ENCODE peak calls at places on chromosome 7, in ten cellular contexts. One of them, this sample, is unnamed.

GRCh38 chr7:124072603-124073324 is 39.9 kb upstream of the TMEM229A start:
- DNase-seq in cardiac muscle cell: no peak
- DNase-seq in adrenal gland: no peak
- DNase-seq in uterus: no peak
- DNase-seq in fibroblast of lung: peak
- DNase-seq in mammary epithelial cell: peak
- DNase-seq in tibial nerve: no peak
- DNase-seq in left lung: no peak
- DNase-seq in GM12865: no peak
- DNase-seq in transverse colon: no peak
- DNase-seq in this sample: no peak

GRCh38 chr7:28409716-28410627 is 2.3 kb upstream of the CREB5 start:
- DNase-seq in cardiac muscle cell: peak
- DNase-seq in adrenal gland: peak
- DNase-seq in uterus: peak
- DNase-seq in fibroblast of lung: peak
- DNase-seq in mammary epithelial cell: peak
- DNase-seq in tibial nerve: peak
- DNase-seq in left lung: peak
- DNase-seq in GM12865: no peak
- DNase-seq in transverse colon: peak
- DNase-seq in this sample: peak

GRCh38 chr7:99011706-99012404 is 132.1 kb downstream of the SMURF1 start:
- DNase-seq in cardiac muscle cell: no peak
- DNase-seq in adrenal gland: peak
- DNase-seq in uterus: no peak
- DNase-seq in fibroblast of lung: no peak
- DNase-seq in mammary epithelial cell: no peak
- DNase-seq in tibial nerve: no peak
- DNase-seq in left lung: no peak
- DNase-seq in GM12865: no peak
- DNase-seq in transverse colon: no peak
- DNase-seq in this sample: no peak

GRCh38 chr7:24720283-24720682 is 37.0 kb downstream of the GSDME start:
- DNase-seq in cardiac muscle cell: no peak
- DNase-seq in adrenal gland: peak
- DNase-seq in uterus: no peak
- DNase-seq in fibroblast of lung: no peak
- DNase-seq in mammary epithelial cell: no peak
- DNase-seq in tibial nerve: no peak
- DNase-seq in left lung: no peak
- DNase-seq in GM12865: peak
- DNase-seq in transverse colon: no peak
- DNase-seq in this sample: no peak

GRCh38 chr7:1027285-1028043 is 16.9 kb upstream of the GPR146 start:
- DNase-seq in cardiac muscle cell: peak
- DNase-seq in adrenal gland: peak
- DNase-seq in uterus: no peak
- DNase-seq in fibroblast of lung: peak
- DNase-seq in mammary epithelial cell: no peak
- DNase-seq in tibial nerve: no peak
- DNase-seq in left lung: no peak
- DNase-seq in GM12865: peak
- DNase-seq in transverse colon: no peak
- DNase-seq in this sample: peak

GRCh38 chr7:4713183-4713784 is 31.2 kb downstream of the FOXK1 start:
- DNase-seq in cardiac muscle cell: no peak
- DNase-seq in adrenal gland: no peak
- DNase-seq in uterus: no peak
- DNase-seq in fibroblast of lung: peak
- DNase-seq in mammary epithelial cell: no peak
- DNase-seq in tibial nerve: no peak
- DNase-seq in left lung: peak
- DNase-seq in GM12865: peak
- DNase-seq in transverse colon: peak
- DNase-seq in this sample: no peak

GRCh38 chr7:121473645-121474300 is 77.7 kb upstream of the FAM3C start:
- DNase-seq in cardiac muscle cell: no peak
- DNase-seq in adrenal gland: no peak
- DNase-seq in uterus: no peak
- DNase-seq in fibroblast of lung: peak
- DNase-seq in mammary epithelial cell: no peak
- DNase-seq in tibial nerve: no peak
- DNase-seq in left lung: no peak
- DNase-seq in GM12865: no peak
- DNase-seq in transverse colon: peak
- DNase-seq in this sample: no peak

GRCh38 chr7:41039386-41040315 is 663.2 kb downstream of the INHBA start:
- DNase-seq in cardiac muscle cell: no peak
- DNase-seq in adrenal gland: no peak
- DNase-seq in uterus: no peak
- DNase-seq in fibroblast of lung: peak
- DNase-seq in mammary epithelial cell: no peak
- DNase-seq in tibial nerve: no peak
- DNase-seq in left lung: no peak
- DNase-seq in GM12865: no peak
- DNase-seq in transverse colon: no peak
- DNase-seq in this sample: no peak

GRCh38 chr7:99079104-99079503 is 64.8 kb downstream of the SMURF1 start:
- DNase-seq in cardiac muscle cell: no peak
- DNase-seq in adrenal gland: no peak
- DNase-seq in uterus: no peak
- DNase-seq in fibroblast of lung: no peak
- DNase-seq in mammary epithelial cell: no peak
- DNase-seq in tibial nerve: no peak
- DNase-seq in left lung: peak
- DNase-seq in GM12865: no peak
- DNase-seq in transverse colon: peak
- DNase-seq in this sample: no peak

GRCh38 chr7:17318146-17318545 is 19.7 kb downstream of the AHR start:
- DNase-seq in cardiac muscle cell: no peak
- DNase-seq in adrenal gland: no peak
- DNase-seq in uterus: no peak
- DNase-seq in fibroblast of lung: peak
- DNase-seq in mammary epithelial cell: peak
- DNase-seq in tibial nerve: no peak
- DNase-seq in left lung: no peak
- DNase-seq in GM12865: no peak
- DNase-seq in transverse colon: no peak
- DNase-seq in this sample: no peak

DNA sequence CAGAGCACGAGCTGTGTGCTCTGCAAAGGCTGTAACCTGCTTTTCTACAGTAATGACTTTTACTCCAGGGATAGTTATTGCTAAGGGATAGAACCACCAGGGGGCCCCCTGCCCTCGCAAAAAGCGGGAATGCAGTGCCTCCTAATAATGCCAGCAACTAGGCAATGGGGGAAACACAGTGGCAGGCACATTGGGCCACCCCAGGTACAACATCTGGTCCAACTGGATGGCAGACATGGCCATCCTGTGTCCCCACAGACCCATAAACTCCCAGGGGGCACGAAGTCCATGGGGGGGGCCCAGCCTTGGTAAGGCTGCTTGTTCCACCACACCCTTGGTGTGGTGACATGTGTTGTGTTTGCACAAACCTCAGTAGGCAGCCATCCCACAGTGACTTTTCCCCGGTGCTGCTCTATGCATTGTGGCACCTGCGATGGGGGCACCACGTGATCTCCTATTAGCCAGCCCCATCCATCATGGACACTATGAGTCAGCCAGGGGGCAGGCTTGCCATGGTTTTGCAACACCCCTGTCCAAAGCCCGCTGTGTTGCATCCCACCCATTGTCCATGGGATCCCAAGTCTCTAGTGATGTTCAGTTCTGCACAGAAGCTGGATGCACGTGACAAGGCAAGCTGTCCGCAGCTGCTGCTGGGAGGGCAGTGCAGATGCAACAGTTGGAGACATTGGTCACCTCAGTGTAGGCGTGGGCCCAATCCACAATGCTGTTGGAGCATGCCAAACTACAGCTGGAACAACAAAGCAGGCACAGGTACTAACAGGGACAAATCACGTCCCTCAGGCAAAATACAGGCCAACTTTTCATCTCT is 84.0 kb downstream of the ANLN start:
- DNase-seq in cardiac muscle cell: peak
- DNase-seq in adrenal gland: peak
- DNase-seq in uterus: no peak
- DNase-seq in fibroblast of lung: peak
- DNase-seq in mammary epithelial cell: peak
- DNase-seq in tibial nerve: no peak
- DNase-seq in left lung: no peak
- DNase-seq in GM12865: peak
- DNase-seq in transverse colon: peak
- DNase-seq in this sample: peak
- TF ChIP-seq CTCF in cardiac muscle cell: peak
- TF ChIP-seq CTCF in adrenal gland: peak
- TF ChIP-seq CTCF in uterus: no peak
- TF ChIP-seq CTCF in fibroblast of lung: peak
- TF ChIP-seq CTCF in mammary epithelial cell: peak
- TF ChIP-seq CTCF in tibial nerve: no peak
- TF ChIP-seq CTCF in left lung: no peak
- TF ChIP-seq CTCF in GM12865: peak
- TF ChIP-seq CTCF in transverse colon: peak
- TF ChIP-seq CTCF in this sample: peak

DNA sequence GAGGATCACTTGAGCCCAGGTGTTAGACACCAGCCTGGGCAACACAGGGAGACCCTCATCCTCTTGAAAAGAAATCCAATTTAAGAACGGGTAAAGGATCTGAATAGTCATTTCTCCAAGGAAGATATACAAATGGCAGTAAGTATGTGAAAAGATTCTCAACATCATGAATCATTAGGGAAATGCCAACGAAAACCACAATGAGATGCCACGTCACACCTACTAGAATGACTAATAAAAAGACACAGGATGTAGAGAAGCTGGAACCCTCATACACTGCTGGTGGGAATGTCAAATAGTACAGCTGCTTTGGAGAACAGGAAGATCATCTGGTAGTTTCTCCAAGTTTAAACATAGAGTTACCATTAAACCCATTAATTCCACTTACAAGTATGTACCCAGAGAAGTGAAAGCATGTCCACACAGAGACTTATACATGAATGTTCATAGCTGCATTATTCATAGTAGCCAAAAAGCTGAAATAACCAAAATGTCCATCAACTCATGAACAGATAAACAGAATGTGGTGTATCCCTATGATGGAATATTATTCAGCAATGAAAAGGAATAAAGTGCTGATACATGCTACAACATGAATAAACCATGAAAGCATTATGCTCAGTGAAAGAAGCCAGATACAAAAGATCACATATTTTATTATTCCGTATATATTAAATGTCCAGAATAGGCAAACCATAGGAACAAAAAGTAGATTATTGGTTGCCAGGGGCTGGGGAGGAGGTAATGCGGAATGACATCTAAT is 13.1 kb upstream of the ZMIZ2 start:
- DNase-seq in cardiac muscle cell: no peak
- DNase-seq in adrenal gland: no peak
- DNase-seq in uterus: no peak
- DNase-seq in fibroblast of lung: peak
- DNase-seq in mammary epithelial cell: peak
- DNase-seq in tibial nerve: no peak
- DNase-seq in left lung: no peak
- DNase-seq in GM12865: peak
- DNase-seq in transverse colon: no peak
- DNase-seq in this sample: no peak
- TF ChIP-seq CTCF in cardiac muscle cell: no peak
- TF ChIP-seq CTCF in adrenal gland: no peak
- TF ChIP-seq CTCF in uterus: no peak
- TF ChIP-seq CTCF in fibroblast of lung: no peak
- TF ChIP-seq CTCF in mammary epithelial cell: peak
- TF ChIP-seq CTCF in tibial nerve: no peak
- TF ChIP-seq CTCF in left lung: no peak
- TF ChIP-seq CTCF in GM12865: no peak
- TF ChIP-seq CTCF in transverse colon: no peak
- TF ChIP-seq CTCF in this sample: no peak

DNA sequence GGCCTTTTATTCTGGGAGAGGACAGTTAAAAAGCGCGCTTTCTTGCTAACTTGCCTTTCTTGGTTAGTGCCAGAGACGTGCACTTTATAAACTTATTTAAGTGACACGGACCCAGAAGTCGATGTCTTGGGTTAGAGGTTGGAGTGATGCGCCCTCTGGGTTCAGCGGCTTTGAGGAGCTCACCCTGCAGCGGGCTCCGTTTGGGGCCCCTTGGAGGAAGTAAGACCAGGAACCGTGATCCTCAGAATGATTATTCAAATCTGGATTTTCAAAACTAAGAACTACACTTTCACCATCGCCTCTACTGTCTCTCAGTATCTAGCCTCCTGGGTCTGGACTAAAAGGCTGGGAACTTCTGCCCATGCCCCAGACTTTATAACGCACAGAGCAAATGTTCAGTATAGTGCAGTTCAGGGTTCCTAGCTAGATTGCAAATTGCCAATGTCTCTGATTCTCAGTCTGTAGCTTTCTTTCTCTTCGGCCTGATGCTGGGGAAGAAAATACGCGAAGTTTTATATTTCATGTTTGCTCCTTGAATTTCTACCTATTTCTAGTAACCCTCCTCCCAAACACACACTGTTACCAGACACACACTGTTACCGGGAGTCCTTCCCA is 18.6 kb upstream of the SMO start:
- DNase-seq in cardiac muscle cell: no peak
- DNase-seq in adrenal gland: no peak
- DNase-seq in uterus: no peak
- DNase-seq in fibroblast of lung: no peak
- DNase-seq in mammary epithelial cell: no peak
- DNase-seq in tibial nerve: no peak
- DNase-seq in left lung: no peak
- DNase-seq in GM12865: peak
- DNase-seq in transverse colon: no peak
- DNase-seq in this sample: no peak
- TF ChIP-seq CTCF in cardiac muscle cell: no peak
- TF ChIP-seq CTCF in adrenal gland: no peak
- TF ChIP-seq CTCF in uterus: no peak
- TF ChIP-seq CTCF in fibroblast of lung: no peak
- TF ChIP-seq CTCF in mammary epithelial cell: no peak
- TF ChIP-seq CTCF in tibial nerve: no peak
- TF ChIP-seq CTCF in left lung: no peak
- TF ChIP-seq CTCF in GM12865: no peak
- TF ChIP-seq CTCF in transverse colon: no peak
- TF ChIP-seq CTCF in this sample: no peak

DNA sequence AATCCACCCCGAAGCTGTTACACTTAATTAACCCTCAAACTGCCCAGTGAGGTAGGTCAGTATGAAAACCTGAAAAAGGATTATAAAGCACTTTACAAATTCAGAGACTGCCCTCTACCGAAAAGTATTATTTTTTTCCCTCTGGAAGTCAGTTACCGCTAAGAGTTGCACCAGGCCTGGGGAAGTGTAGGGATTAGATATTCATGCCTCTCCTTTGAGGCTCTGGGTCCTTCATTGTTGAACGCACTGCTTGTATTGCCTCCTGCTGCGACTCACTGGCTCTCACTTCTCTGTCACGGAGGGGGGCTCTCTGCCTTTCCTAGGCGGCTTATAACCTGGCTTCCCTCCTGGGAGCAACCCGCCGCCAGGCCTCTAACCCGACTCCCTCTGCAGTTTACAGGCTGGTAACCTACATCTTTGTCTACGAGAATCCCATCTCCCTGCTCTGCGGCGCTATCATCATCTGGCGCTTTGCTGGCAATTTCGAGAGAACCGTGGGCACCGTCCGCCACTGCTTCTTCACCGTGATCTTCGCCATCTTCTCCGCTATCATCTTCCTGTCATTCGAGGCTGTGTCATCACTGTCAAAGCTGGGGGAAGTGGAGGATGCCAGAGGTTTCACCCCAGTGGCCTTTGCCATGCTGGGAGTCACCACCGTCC is 2.7 kb downstream of the RHBDD2 start:
- DNase-seq in cardiac muscle cell: no peak
- DNase-seq in adrenal gland: no peak
- DNase-seq in uterus: no peak
- DNase-seq in fibroblast of lung: no peak
- DNase-seq in mammary epithelial cell: no peak
- DNase-seq in tibial nerve: no peak
- DNase-seq in left lung: no peak
- DNase-seq in GM12865: no peak
- DNase-seq in transverse colon: no peak
- DNase-seq in this sample: no peak
- TF ChIP-seq CTCF in cardiac muscle cell: no peak
- TF ChIP-seq CTCF in adrenal gland: no peak
- TF ChIP-seq CTCF in uterus: no peak
- TF ChIP-seq CTCF in fibroblast of lung: peak
- TF ChIP-seq CTCF in mammary epithelial cell: no peak
- TF ChIP-seq CTCF in tibial nerve: no peak
- TF ChIP-seq CTCF in left lung: no peak
- TF ChIP-seq CTCF in GM12865: no peak
- TF ChIP-seq CTCF in transverse colon: no peak
- TF ChIP-seq CTCF in this sample: no peak

This sample was measured in neural crest cell.